ENCODE peak calls at places on chromosomes 11 and 22, in five cellular contexts. H is stimulated activated naive CD8-positive, alpha-beta T cell treated with anti-CD3 and anti-CD28 coated beads, Interleukin-15, Interleukin-2, amounts not matched to agents 100 U/mL and 50 U/mL, for 24 hours; K is endothelial cell of umbilical vein; I is ureter; D is lower lobe of right lung. P is an unnamed sample.
A peak's percentile ranks its signal among the peaks of the same experiment; 100 is the strongest.

GRCh38 chr22:38802671-38803121 is 8.8 kb upstream of the DNAL4 start:
- DNase-seq in H (no peak), K (no peak), I (peak; percentile 82), D (no peak), P (peak; percentile 62)

GRCh38 chr11:116132273-116132978 is 628.2 kb upstream of the CADM1 start:
- DNase-seq in H (no peak), K (no peak), I (no peak), D (no peak), P (no peak)

GRCh38 chr11:96288915-96289314 is 54.1 kb downstream of the MAML2 start:
- DNase-seq in H (no peak), K (no peak), I (no peak), D (no peak), P (no peak)

GRCh38 chr11:85626496-85626895 is 648 bp downstream of the DLG2 start:
- DNase-seq in H (no peak), K (no peak), I (no peak), D (no peak), P (no peak)

GRCh38 chr11:103547691-103548090 is 438.5 kb downstream of the DYNC2H1 start:
- DNase-seq in H (no peak), K (no peak), I (no peak), D (no peak), P (no peak)

GRCh38 chr11:2649400-2649799 is 50.4 kb downstream of the KCNQ1OT1 start:
- DNase-seq in H (no peak), K (no peak), I (no peak), D (no peak), P (no peak)

GRCh38 chr11:128195057-128195751 is 392.2 kb downstream of the ETS1 start:
- DNase-seq in H (peak; percentile 36), K (peak; percentile 98), I (no peak), D (no peak), P (no peak)

GRCh38 chr11:96075532-96075959 is 151.6 kb upstream of the MTMR2 start:
- DNase-seq in H (peak; percentile 45), K (no peak), I (no peak), D (no peak), P (peak; percentile 94)

GRCh38 chr11:64492561-64492960 is 98.5 kb upstream of the SLC22A12 start:
- DNase-seq in H (no peak), K (no peak), I (no peak), D (no peak), P (no peak)

GRCh38 chr22:20550851-20551744 is 43.7 kb downstream of the MED15 start:
- DNase-seq in H (peak; percentile 69), K (peak; percentile 68), I (no peak), D (no peak), P (no peak)

GRCh38 chr11:119450590-119450989 is 27.6 kb upstream of the THY1 start:
- DNase-seq in H (no peak), K (no peak), I (no peak), D (no peak), P (no peak)

GRCh38 chr11:61610905-61611304 is 30.0 kb upstream of the SYT7 start:
- DNase-seq in H (no peak), K (no peak), I (no peak), D (no peak), P (no peak)

GRCh38 chr11:95503047-95503446 is 272.0 kb upstream of the SESN3 start:
- DNase-seq in H (no peak), K (no peak), I (no peak), D (no peak), P (no peak)

GRCh38 chr11:35030716-35031213 is 108.2 kb upstream of the CD44 start:
- DNase-seq in H (no peak), K (peak; percentile 73), I (no peak), D (no peak), P (peak; percentile 78)

GRCh38 chr11:45082744-45083543 is 63.5 kb upstream of the PRDM11 start:
- DNase-seq in H (no peak), K (no peak), I (no peak), D (no peak), P (peak; percentile 70)

GRCh38 chr11:3095712-3096361 is 38.6 kb upstream of the CARS1 start:
- DNase-seq in H (no peak), K (peak; percentile 98), I (peak; percentile 44), D (peak; percentile 43), P (peak; percentile 63)

GRCh38 chr22:27213766-27214581 is 556.6 kb downstream of the MIAT start:
- DNase-seq in H (no peak), K (peak; percentile 34), I (peak; percentile 53), D (no peak), P (no peak)

GRCh38 chr11:64128255-64129006 is 37.5 kb downstream of the MACROD1 start:
- DNase-seq in H (no peak), K (no peak), I (no peak), D (no peak), P (no peak)

GRCh38 chr11:57427692-57428082 is 766 bp upstream of the SLC43A3 start:
- DNase-seq in H (no peak), K (no peak), I (peak; percentile 78), D (no peak), P (no peak)

GRCh38 chr22:27836181-27836580 is 34.6 kb upstream of the MN1 start:
- DNase-seq in H (no peak), K (no peak), I (no peak), D (no peak), P (peak; percentile 64)

GRCh38 chr22:49329636-49330035 is 498.0 kb downstream of the BRD1 start:
- DNase-seq in H (no peak), K (no peak), I (peak; percentile 10), D (peak; percentile 16), P (no peak)